ENCODE peak calls at places on chromosomes 2 and 18, in ten cellular contexts. Z is neural crest cell; G is activated CD8-positive, alpha-beta T cell treated with anti-CD3 and anti-CD28 coated beads for 36 hours; Q is astrocyte of the cerebellum; M is nephron progenitor cell; Y is lower leg skin; B is tibial artery; O is body of pancreas; N is GM20000; C is BJ. R is an unnamed sample.

GRCh38 chr2:107062173-107062572 is 176.2 kb upstream of the ST6GAL2 start:
- DNase-seq in C (no peak), B (no peak), N (no peak), Z (no peak), Y (no peak), M (no peak), Q (no peak), O (no peak), G (no peak), R (no peak)

GRCh38 chr18:36392888-36393287 is 95.4 kb downstream of the FHOD3 start:
- DNase-seq in Y (no peak), C (no peak), M (no peak), G (no peak), N (no peak), Z (no peak), Q (no peak), B (no peak), O (no peak), R (no peak)

GRCh38 chr2:127698553-127699355 is 2.5 kb upstream of the SFT2D3 start:
- DNase-seq in N (peak), Z (no peak), Y (no peak), B (no peak), Q (no peak), C (no peak), M (no peak), G (no peak), O (no peak), R (no peak)

GRCh38 chr2:157218911-157219310 is 38.6 kb upstream of the GALNT5 start:
- DNase-seq in Q (no peak), N (no peak), M (no peak), C (no peak), B (no peak), O (no peak), G (no peak), Z (no peak), Y (no peak), R (no peak)

GRCh38 chr18:12432881-12433280 is 25.2 kb downstream of the PRELID3A start:
- DNase-seq in Z (no peak), C (no peak), O (no peak), B (no peak), G (no peak), Q (no peak), N (no peak), Y (no peak), M (no peak), R (no peak)

GRCh38 chr2:95062716-95063400 is 37.4 kb downstream of the MAL start:
- DNase-seq in O (no peak), Z (no peak), N (peak), Y (no peak), B (no peak), C (no peak), Q (no peak), M (no peak), G (no peak), R (no peak)

GRCh38 chr2:53969285-53970094 is 1.3 kb downstream of the PSME4 start:
- DNase-seq in Q (no peak), G (peak), Z (no peak), C (no peak), Y (peak), B (no peak), N (peak), M (no peak), O (no peak), R (no peak)

GRCh38 chr2:43230481-43230880 is 4.1 kb upstream of the ZFP36L2 start:
- DNase-seq in Y (no peak), Q (no peak), C (no peak), Z (no peak), O (no peak), B (no peak), N (no peak), G (no peak), M (no peak), R (no peak)

GRCh38 chr2:165469417-165469816 is at the start of gene CSRNP3:
- DNase-seq in G (no peak), Z (peak), Y (peak), M (peak), O (peak), B (peak), C (peak), N (no peak), Q (peak), R (peak)

GRCh38 chr2:146414456-146414855 is 1430.4 kb upstream of the ACVR2A start:
- DNase-seq in O (no peak), B (no peak), C (no peak), Q (no peak), M (no peak), G (no peak), Y (no peak), N (no peak), Z (no peak), R (no peak)

GRCh38 chr2:70663411-70663810 is 104.6 kb downstream of the ADD2 start:
- DNase-seq in Y (no peak), C (no peak), O (no peak), B (no peak), G (no peak), Q (no peak), M (no peak), N (no peak), Z (no peak), R (no peak)

GRCh38 chr2:129880309-129880708 is 99.2 kb upstream of the RAB6C start:
- DNase-seq in O (no peak), C (no peak), N (no peak), Y (no peak), Z (no peak), M (no peak), Q (no peak), B (no peak), G (no peak), R (no peak)

GRCh38 chr18:48442761-48443160 is 33.6 kb upstream of the ZBTB7C start:
- DNase-seq in G (no peak), Y (no peak), O (no peak), N (no peak), Q (no peak), Z (no peak), C (no peak), B (no peak), M (no peak), R (no peak)

GRCh38 chr2:204791230-204791629 is 246.0 kb downstream of the PARD3B start:
- DNase-seq in Y (no peak), G (no peak), O (no peak), C (no peak), N (no peak), Z (no peak), Q (no peak), B (no peak), M (no peak), R (no peak)

GRCh38 chr2:37711831-37712230 is 40.4 kb upstream of the CDC42EP3 start:
- DNase-seq in Y (no peak), B (no peak), G (no peak), M (no peak), N (no peak), Q (no peak), Z (no peak), C (no peak), O (no peak), R (no peak)

GRCh38 chr2:19362652-19363473 is 4.4 kb upstream of the OSR1 start:
- DNase-seq in Y (peak), N (peak), O (peak), M (peak), G (peak), C (peak), Q (peak), Z (peak), B (peak), R (peak)

GRCh38 chr2:236055471-236055870 is 112.7 kb downstream of the GBX2 start:
- DNase-seq in Z (no peak), C (no peak), O (no peak), M (peak), N (no peak), G (no peak), Y (no peak), B (no peak), Q (no peak), R (no peak)

GRCh38 chr18:57621252-57621607 is 406 bp downstream of the NARS1 start:
- DNase-seq in M (no peak), B (no peak), O (no peak), C (no peak), Y (no peak), N (no peak), G (no peak), Q (no peak), Z (peak), R (no peak)

GRCh38 chr18:50656841-50657470 is 97.1 kb downstream of the MAPK4 start:
- DNase-seq in Z (no peak), B (no peak), N (no peak), O (no peak), Q (no peak), C (no peak), G (no peak), M (no peak), Y (no peak), R (no peak)

GRCh38 chr18:8428951-8429350 is 180.3 kb upstream of the RAB12 start:
- DNase-seq in Y (no peak), N (no peak), G (no peak), B (no peak), Q (no peak), Z (no peak), O (no peak), M (no peak), C (no peak), R (no peak)

GRCh38 chr2:28643911-28644334 is 107.7 kb upstream of the PPP1CB start:
- DNase-seq in N (no peak), M (no peak), O (no peak), Z (no peak), Q (peak), C (peak), B (no peak), G (no peak), Y (no peak), R (no peak)

GRCh38 chr2:208175069-208175842 is 11.9 kb upstream of the CRYGA start:
- DNase-seq in O (peak), Z (peak), M (peak), Y (peak), B (peak), N (peak), G (peak), Q (peak), C (peak), R (peak)

GRCh38 chr2:221006084-221006483 is 566.0 kb downstream of the EPHA4 start:
- DNase-seq in Y (no peak), B (no peak), Z (no peak), G (no peak), N (no peak), O (no peak), M (no peak), C (no peak), Q (no peak), R (no peak)

GRCh38 chr18:69585696-69586095 is 185.0 kb downstream of the DOK6 start:
- DNase-seq in B (no peak), Z (no peak), N (no peak), Y (no peak), M (no peak), G (no peak), C (no peak), Q (no peak), O (no peak), R (no peak)

GRCh38 chr2:181553244-181553643 is 96.1 kb downstream of the ITGA4 start:
- DNase-seq in Z (no peak), C (peak), Y (no peak), O (no peak), G (no peak), N (no peak), M (no peak), B (no peak), Q (no peak), R (no peak)

GRCh38 chr2:236166781-236167296 is 1.3 kb downstream of the GBX2 start:
- DNase-seq in Y (no peak), Z (no peak), M (no peak), N (peak), B (no peak), G (no peak), Q (no peak), C (no peak), O (no peak), R (no peak)

GRCh38 chr2:221264318-221264717 is 307.8 kb downstream of the EPHA4 start:
- DNase-seq in M (no peak), Y (no peak), N (no peak), Q (no peak), G (no peak), O (no peak), C (no peak), Z (no peak), B (no peak), R (no peak)

GRCh38 chr2:100291152-100291970 is 30.9 kb downstream of the LONRF2 start:
- DNase-seq in Q (peak), Y (no peak), G (peak), C (peak), N (no peak), M (no peak), Z (no peak), B (peak), O (peak), R (peak)

GRCh38 chr2:138829326-138829725 is 49.1 kb upstream of the NXPH2 start:
- DNase-seq in Y (no peak), C (no peak), G (peak), M (peak), B (no peak), O (peak), Q (no peak), N (peak), Z (peak), R (no peak)
- TF ChIP-seq CTCF in Y (no peak), C (no peak), G (no peak), M (peak), B (no peak), O (no peak), Q (peak), N (peak), Z (peak), R (peak)

DNA sequence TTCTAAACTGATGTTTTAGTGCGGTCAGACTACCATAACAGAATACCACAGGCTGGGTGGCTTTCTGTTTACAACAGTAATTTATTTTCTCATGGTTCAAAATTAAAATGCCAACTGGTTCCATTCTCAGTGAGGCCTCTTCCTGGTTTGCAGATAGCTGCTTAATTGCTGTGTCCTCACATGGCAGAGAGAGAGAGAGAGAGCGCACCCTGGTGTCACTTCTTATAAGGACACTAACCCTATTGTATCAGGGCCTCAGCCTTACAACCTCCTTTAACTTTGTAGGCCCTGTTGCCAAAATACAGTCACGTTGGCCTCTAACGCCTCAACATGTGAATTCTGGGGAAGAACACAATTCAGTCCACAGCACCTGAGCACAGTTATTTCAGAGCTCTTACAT is 37.5 kb upstream of the ZNF385B start:
- DNase-seq in C (no peak), Q (peak), M (peak), G (peak), Z (peak), Y (no peak), N (peak), O (no peak), B (no peak), R (no peak)
- TF ChIP-seq CTCF in C (peak), Q (peak), M (peak), G (peak), Z (peak), Y (no peak), N (no peak), O (no peak), B (no peak), R (no peak)

DNA sequence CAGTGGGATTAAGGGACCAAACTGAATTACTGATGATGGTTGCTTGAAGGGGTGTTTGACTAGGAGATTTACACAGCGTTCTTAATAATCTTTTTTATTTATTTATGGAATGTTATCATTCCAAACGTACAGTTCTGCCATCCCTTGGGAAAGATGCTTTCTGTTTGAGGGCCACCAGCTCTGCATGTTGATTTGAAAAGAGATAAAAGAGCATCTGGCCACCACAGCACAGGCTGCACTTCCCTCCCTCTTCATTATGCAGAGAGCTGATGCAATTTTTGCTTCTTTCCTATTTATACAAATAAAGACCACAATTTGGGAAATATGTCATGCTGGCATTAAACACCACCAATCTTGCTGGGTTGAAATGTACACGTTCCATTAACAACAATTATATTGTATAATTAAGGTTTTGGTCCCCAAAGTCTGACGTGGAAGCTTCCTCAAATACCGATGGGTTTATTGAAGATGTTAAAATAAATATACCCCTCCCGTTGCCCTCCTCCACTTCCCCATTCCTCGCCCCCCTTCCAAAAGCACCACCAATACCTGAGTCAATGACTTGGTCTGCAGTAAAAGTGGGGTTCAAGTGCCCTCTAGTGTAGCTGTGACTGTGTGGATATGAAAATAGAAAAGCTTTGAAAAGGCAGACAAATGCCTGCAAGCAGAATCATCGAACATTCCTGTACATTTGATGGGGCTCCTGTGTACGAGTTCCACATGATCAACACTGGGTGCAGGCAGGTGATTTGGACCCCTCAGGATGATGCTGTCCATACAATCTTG is 211.9 kb downstream of the HRH4 start:
- DNase-seq in B (no peak), G (peak), O (no peak), M (no peak), Z (no peak), C (no peak), Q (no peak), N (no peak), Y (no peak), R (no peak)
- TF ChIP-seq CTCF in B (no peak), G (no peak), O (no peak), M (no peak), Z (no peak), C (peak), Q (no peak), N (no peak), Y (no peak), R (no peak)

GRCh38 chr2:160363961-160364733 is 129.5 kb downstream of the RBMS1 start:
- DNase-seq in Y (no peak), O (no peak), G (no peak), Z (no peak), B (no peak), Q (no peak), N (no peak), C (no peak), M (no peak), R (no peak)
- TF ChIP-seq CTCF in Y (no peak), O (no peak), G (no peak), Z (no peak), B (no peak), Q (no peak), N (no peak), C (no peak), M (no peak), R (no peak)

DNA sequence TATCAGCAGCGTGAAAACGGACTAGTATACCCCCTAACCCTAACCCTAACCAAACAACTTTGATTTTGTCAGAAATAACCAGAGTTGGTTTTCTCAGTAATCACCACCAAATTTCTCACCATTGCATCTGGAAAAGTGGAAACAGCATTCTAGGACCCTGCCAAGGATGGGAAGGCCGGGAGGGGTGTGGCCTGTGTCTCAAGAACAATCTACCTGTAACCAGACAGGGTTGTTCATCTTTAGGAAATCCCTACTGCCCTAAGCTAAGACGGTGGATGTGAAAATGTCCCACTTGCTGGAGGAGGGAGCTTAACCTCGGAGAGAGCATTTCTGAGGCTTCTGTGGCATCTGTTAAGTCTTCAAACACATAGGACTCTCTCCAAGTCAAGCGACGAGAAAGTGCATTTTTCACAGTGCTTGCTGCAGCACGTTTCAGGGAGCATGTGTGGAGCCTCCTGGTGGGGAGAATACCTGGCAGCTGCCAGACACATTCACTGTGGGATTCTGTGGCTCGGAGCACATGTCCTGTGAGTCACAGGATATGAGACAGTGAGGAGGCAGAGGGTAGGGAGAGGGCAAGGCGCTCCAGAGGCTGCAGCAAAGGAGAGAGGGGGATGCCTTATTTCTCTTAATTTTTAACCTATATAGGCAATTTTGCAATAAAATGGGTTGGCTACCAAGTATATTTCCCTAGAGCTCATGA is 207.5 kb downstream of the SPP2 start:
- DNase-seq in O (peak), B (peak), N (no peak), M (peak), C (peak), Y (peak), Z (no peak), G (peak), Q (peak), R (no peak)
- TF ChIP-seq CTCF in O (peak), B (peak), N (no peak), M (peak), C (peak), Y (no peak), Z (peak), G (no peak), Q (peak), R (peak)

GRCh38 chr2:197805598-197806316 is 1.4 kb downstream of the PLCL1 start:
- DNase-seq in N (no peak), C (no peak), M (no peak), G (no peak), O (no peak), Y (no peak), Q (no peak), Z (no peak), B (no peak), R (no peak)

GRCh38 chr2:197800091-197800490 is 4.3 kb upstream of the PLCL1 start:
- DNase-seq in Z (no peak), G (no peak), M (no peak), Q (no peak), O (no peak), C (no peak), Y (no peak), N (no peak), B (no peak), R (no peak)

GRCh38 chr2:197804758-197805597 is 585 bp downstream of the PLCL1 start:
- DNase-seq in C (no peak), M (peak), G (peak), N (peak), Z (peak), Q (no peak), Y (peak), O (no peak), B (peak), R (peak)

GRCh38 chr2:197804049-197804757 is at the start of gene PLCL1:
- DNase-seq in Y (peak), O (peak), C (peak), N (peak), G (peak), Q (peak), M (peak), B (peak), Z (peak), R (peak)

DNA sequence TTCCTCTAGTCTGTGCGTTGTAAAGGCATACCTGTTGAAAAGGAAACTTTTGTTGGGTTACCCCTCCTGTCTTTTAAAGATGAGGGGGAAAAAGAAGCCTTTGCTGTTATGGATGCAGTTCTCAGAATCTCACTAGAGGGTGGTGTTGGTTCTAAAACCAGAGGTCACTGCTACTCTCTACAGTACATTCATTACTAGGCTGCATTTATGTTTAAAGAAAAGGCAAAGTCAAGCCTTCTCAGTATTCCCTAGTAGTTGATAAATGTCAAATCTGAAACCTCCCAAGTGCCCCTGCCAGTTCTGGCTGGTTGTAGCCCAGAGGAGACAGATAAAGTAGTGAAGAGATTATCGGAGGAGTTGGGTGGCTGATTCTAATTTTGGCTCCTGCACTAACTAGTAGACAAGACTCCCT is 1.4 kb upstream of the PLCL1 start:
- DNase-seq in Y (no peak), C (no peak), G (peak), M (no peak), Z (no peak), Q (peak), N (peak), O (no peak), B (no peak), R (no peak)
- TF ChIP-seq CTCF in Y (no peak), C (peak), G (peak), M (peak), Z (peak), Q (peak), N (peak), O (peak), B (peak), R (peak)

DNA sequence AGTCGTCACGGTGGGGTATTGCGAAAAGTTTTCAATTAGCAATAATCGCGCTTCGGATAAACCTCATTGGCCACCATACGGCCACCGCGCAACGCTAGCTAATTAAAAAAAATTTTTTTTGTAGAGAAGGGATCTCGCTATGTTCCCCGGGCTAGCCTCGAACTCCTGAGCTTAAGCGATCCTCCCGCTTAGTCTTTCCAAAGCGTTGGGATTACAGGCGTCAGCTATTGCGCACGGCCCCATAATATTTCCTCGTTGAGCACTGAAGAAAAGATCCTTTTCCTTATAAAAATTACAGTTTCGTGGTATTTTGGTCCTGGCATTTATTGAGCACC is 759 bp upstream of the ACTR1B start:
- DNase-seq in O (no peak), Q (no peak), G (no peak), B (no peak), M (no peak), N (no peak), Z (no peak), C (no peak), Y (no peak), R (no peak)
- TF ChIP-seq CTCF in O (no peak), Q (no peak), G (no peak), B (no peak), M (no peak), N (no peak), Z (peak), C (no peak), Y (no peak), R (peak)